ENCODE peak calls at places on chromosomes 16 and 17, in eight cellular contexts. One of them, this sample, is unnamed.

GRCh38 chr17:40554646-40555295 is 10.5 kb downstream of the CCR7 start:
- DNase-seq in fibroblast of mammary gland: no peak
- DNase-seq in A549: no peak
- DNase-seq in IMR-90: no peak
- DNase-seq in uterus: peak
- DNase-seq in tibial nerve: no peak
- DNase-seq in heart left ventricle: no peak
- DNase-seq in dorsolateral prefrontal cortex: no peak
- DNase-seq in this sample: no peak

GRCh38 chr16:87897563-87898505 is 28.5 kb upstream of the SLC7A5 start:
- DNase-seq in fibroblast of mammary gland: no peak
- DNase-seq in A549: no peak
- DNase-seq in IMR-90: no peak
- DNase-seq in uterus: no peak
- DNase-seq in tibial nerve: no peak
- DNase-seq in heart left ventricle: no peak
- DNase-seq in dorsolateral prefrontal cortex: no peak
- DNase-seq in this sample: no peak

GRCh38 chr17:69575346-69575761 is 160.9 kb downstream of the MAP2K6 start:
- DNase-seq in fibroblast of mammary gland: peak
- DNase-seq in A549: peak
- DNase-seq in IMR-90: peak
- DNase-seq in uterus: no peak
- DNase-seq in tibial nerve: no peak
- DNase-seq in heart left ventricle: no peak
- DNase-seq in dorsolateral prefrontal cortex: no peak
- DNase-seq in this sample: peak

GRCh38 chr17:14745122-14745521 is 444.2 kb downstream of the HS3ST3B1 start:
- DNase-seq in fibroblast of mammary gland: peak
- DNase-seq in A549: no peak
- DNase-seq in IMR-90: peak
- DNase-seq in uterus: no peak
- DNase-seq in tibial nerve: no peak
- DNase-seq in heart left ventricle: no peak
- DNase-seq in dorsolateral prefrontal cortex: no peak
- DNase-seq in this sample: peak

GRCh38 chr16:10343124-10343760 is 42.6 kb upstream of the ATF7IP2 start:
- DNase-seq in fibroblast of mammary gland: no peak
- DNase-seq in A549: peak
- DNase-seq in IMR-90: no peak
- DNase-seq in uterus: no peak
- DNase-seq in tibial nerve: no peak
- DNase-seq in heart left ventricle: no peak
- DNase-seq in dorsolateral prefrontal cortex: no peak
- DNase-seq in this sample: no peak

GRCh38 chr17:48575066-48575582 is 3.0 kb downstream of the HOXB4 start:
- DNase-seq in fibroblast of mammary gland: peak
- DNase-seq in A549: no peak
- DNase-seq in IMR-90: peak
- DNase-seq in uterus: no peak
- DNase-seq in tibial nerve: no peak
- DNase-seq in heart left ventricle: no peak
- DNase-seq in dorsolateral prefrontal cortex: no peak
- DNase-seq in this sample: no peak

GRCh38 chr16:79912592-79913310 is 312.2 kb upstream of the MAF start:
- DNase-seq in fibroblast of mammary gland: no peak
- DNase-seq in A549: no peak
- DNase-seq in IMR-90: no peak
- DNase-seq in uterus: no peak
- DNase-seq in tibial nerve: no peak
- DNase-seq in heart left ventricle: no peak
- DNase-seq in dorsolateral prefrontal cortex: no peak
- DNase-seq in this sample: no peak

GRCh38 chr17:81142301-81143199 is 22.8 kb upstream of the PVALEF start:
- DNase-seq in fibroblast of mammary gland: peak
- DNase-seq in A549: peak
- DNase-seq in IMR-90: peak
- DNase-seq in uterus: peak
- DNase-seq in tibial nerve: peak
- DNase-seq in heart left ventricle: peak
- DNase-seq in dorsolateral prefrontal cortex: peak
- DNase-seq in this sample: peak

GRCh38 chr17:31610301-31610910 is 218.9 kb downstream of the RAB11FIP4 start:
- DNase-seq in fibroblast of mammary gland: no peak
- DNase-seq in A549: no peak
- DNase-seq in IMR-90: no peak
- DNase-seq in uterus: no peak
- DNase-seq in tibial nerve: no peak
- DNase-seq in heart left ventricle: no peak
- DNase-seq in dorsolateral prefrontal cortex: no peak
- DNase-seq in this sample: no peak

GRCh38 chr17:59550703-59551102 is 14.7 kb upstream of the DHX40 start:
- DNase-seq in fibroblast of mammary gland: no peak
- DNase-seq in A549: no peak
- DNase-seq in IMR-90: no peak
- DNase-seq in uterus: no peak
- DNase-seq in tibial nerve: no peak
- DNase-seq in heart left ventricle: no peak
- DNase-seq in dorsolateral prefrontal cortex: no peak
- DNase-seq in this sample: no peak

GRCh38 chr17:11404431-11404830 is 163.4 kb downstream of the SHISA6 start:
- DNase-seq in fibroblast of mammary gland: no peak
- DNase-seq in A549: no peak
- DNase-seq in IMR-90: no peak
- DNase-seq in uterus: no peak
- DNase-seq in tibial nerve: no peak
- DNase-seq in heart left ventricle: no peak
- DNase-seq in dorsolateral prefrontal cortex: no peak
- DNase-seq in this sample: no peak

GRCh38 chr17:8994319-8994718 is 27.0 kb upstream of the NTN1 start:
- DNase-seq in fibroblast of mammary gland: peak
- DNase-seq in A549: peak
- DNase-seq in IMR-90: peak
- DNase-seq in uterus: peak
- DNase-seq in tibial nerve: peak
- DNase-seq in heart left ventricle: peak
- DNase-seq in dorsolateral prefrontal cortex: no peak
- DNase-seq in this sample: peak

GRCh38 chr17:45428050-45428953 is 4.4 kb downstream of the ARHGAP27 start:
- DNase-seq in fibroblast of mammary gland: peak
- DNase-seq in A549: peak
- DNase-seq in IMR-90: peak
- DNase-seq in uterus: peak
- DNase-seq in tibial nerve: peak
- DNase-seq in heart left ventricle: peak
- DNase-seq in dorsolateral prefrontal cortex: peak
- DNase-seq in this sample: peak

GRCh38 chr16:27426423-27427408 is 24.7 kb downstream of the IL21R start:
- DNase-seq in fibroblast of mammary gland: peak
- DNase-seq in A549: peak
- DNase-seq in IMR-90: peak
- DNase-seq in uterus: no peak
- DNase-seq in tibial nerve: peak
- DNase-seq in heart left ventricle: no peak
- DNase-seq in dorsolateral prefrontal cortex: peak
- DNase-seq in this sample: peak

GRCh38 chr16:30526137-30526822 is at the start of gene ZNF768:
- DNase-seq in fibroblast of mammary gland: peak
- DNase-seq in A549: peak
- DNase-seq in IMR-90: no peak
- DNase-seq in uterus: peak
- DNase-seq in tibial nerve: no peak
- DNase-seq in heart left ventricle: no peak
- DNase-seq in dorsolateral prefrontal cortex: no peak
- DNase-seq in this sample: peak

GRCh38 chr17:82940226-82941020 is 100.6 kb upstream of the ZNF750 start:
- DNase-seq in fibroblast of mammary gland: no peak
- DNase-seq in A549: no peak
- DNase-seq in IMR-90: no peak
- DNase-seq in uterus: peak
- DNase-seq in tibial nerve: no peak
- DNase-seq in heart left ventricle: no peak
- DNase-seq in dorsolateral prefrontal cortex: peak
- DNase-seq in this sample: no peak

GRCh38 chr17:30982855-30983254 is 12.0 kb downstream of the RNF135 start:
- DNase-seq in fibroblast of mammary gland: no peak
- DNase-seq in A549: no peak
- DNase-seq in IMR-90: no peak
- DNase-seq in uterus: no peak
- DNase-seq in tibial nerve: no peak
- DNase-seq in heart left ventricle: no peak
- DNase-seq in dorsolateral prefrontal cortex: no peak
- DNase-seq in this sample: no peak

GRCh38 chr17:41734139-41734948 is at the start of gene HAP1:
- DNase-seq in fibroblast of mammary gland: no peak
- DNase-seq in A549: peak
- DNase-seq in IMR-90: peak
- DNase-seq in uterus: peak
- DNase-seq in tibial nerve: no peak
- DNase-seq in heart left ventricle: no peak
- DNase-seq in dorsolateral prefrontal cortex: peak
- DNase-seq in this sample: peak

GRCh38 chr17:61402978-61403845 is 3.6 kb downstream of the TBX2 start:
- DNase-seq in fibroblast of mammary gland: no peak
- DNase-seq in A549: no peak
- DNase-seq in IMR-90: peak
- DNase-seq in uterus: no peak
- DNase-seq in tibial nerve: no peak
- DNase-seq in heart left ventricle: no peak
- DNase-seq in dorsolateral prefrontal cortex: no peak
- DNase-seq in this sample: no peak

GRCh38 chr16:84308120-84308519 is 13.4 kb downstream of the WFDC1 start:
- DNase-seq in fibroblast of mammary gland: peak
- DNase-seq in A549: peak
- DNase-seq in IMR-90: peak
- DNase-seq in uterus: peak
- DNase-seq in tibial nerve: no peak
- DNase-seq in heart left ventricle: peak
- DNase-seq in dorsolateral prefrontal cortex: no peak
- DNase-seq in this sample: peak

GRCh38 chr16:68387301-68387700 is 61.0 kb downstream of the SMPD3 start:
- DNase-seq in fibroblast of mammary gland: no peak
- DNase-seq in A549: no peak
- DNase-seq in IMR-90: no peak
- DNase-seq in uterus: no peak
- DNase-seq in tibial nerve: no peak
- DNase-seq in heart left ventricle: no peak
- DNase-seq in dorsolateral prefrontal cortex: no peak
- DNase-seq in this sample: no peak

GRCh38 chr16:67199011-67199807 is at the start of gene ELMO3:
- DNase-seq in fibroblast of mammary gland: no peak
- DNase-seq in A549: no peak
- DNase-seq in IMR-90: no peak
- DNase-seq in uterus: no peak
- DNase-seq in tibial nerve: no peak
- DNase-seq in heart left ventricle: no peak
- DNase-seq in dorsolateral prefrontal cortex: no peak
- DNase-seq in this sample: no peak

GRCh38 chr16:27429330-27429871 is 27.4 kb downstream of the IL21R start:
- DNase-seq in fibroblast of mammary gland: no peak
- DNase-seq in A549: no peak
- DNase-seq in IMR-90: no peak
- DNase-seq in uterus: no peak
- DNase-seq in tibial nerve: no peak
- DNase-seq in heart left ventricle: no peak
- DNase-seq in dorsolateral prefrontal cortex: no peak
- DNase-seq in this sample: no peak

GRCh38 chr16:318628-319027 is 33.9 kb downstream of the AXIN1 start:
- DNase-seq in fibroblast of mammary gland: no peak
- DNase-seq in A549: peak
- DNase-seq in IMR-90: no peak
- DNase-seq in uterus: no peak
- DNase-seq in tibial nerve: no peak
- DNase-seq in heart left ventricle: no peak
- DNase-seq in dorsolateral prefrontal cortex: no peak
- DNase-seq in this sample: no peak
- TF ChIP-seq CTCF in fibroblast of mammary gland: no peak
- TF ChIP-seq CTCF in A549: no peak
- TF ChIP-seq CTCF in IMR-90: no peak
- TF ChIP-seq CTCF in uterus: no peak
- TF ChIP-seq CTCF in tibial nerve: no peak
- TF ChIP-seq CTCF in heart left ventricle: no peak
- TF ChIP-seq CTCF in dorsolateral prefrontal cortex: no peak
- TF ChIP-seq CTCF in this sample: no peak

DNA sequence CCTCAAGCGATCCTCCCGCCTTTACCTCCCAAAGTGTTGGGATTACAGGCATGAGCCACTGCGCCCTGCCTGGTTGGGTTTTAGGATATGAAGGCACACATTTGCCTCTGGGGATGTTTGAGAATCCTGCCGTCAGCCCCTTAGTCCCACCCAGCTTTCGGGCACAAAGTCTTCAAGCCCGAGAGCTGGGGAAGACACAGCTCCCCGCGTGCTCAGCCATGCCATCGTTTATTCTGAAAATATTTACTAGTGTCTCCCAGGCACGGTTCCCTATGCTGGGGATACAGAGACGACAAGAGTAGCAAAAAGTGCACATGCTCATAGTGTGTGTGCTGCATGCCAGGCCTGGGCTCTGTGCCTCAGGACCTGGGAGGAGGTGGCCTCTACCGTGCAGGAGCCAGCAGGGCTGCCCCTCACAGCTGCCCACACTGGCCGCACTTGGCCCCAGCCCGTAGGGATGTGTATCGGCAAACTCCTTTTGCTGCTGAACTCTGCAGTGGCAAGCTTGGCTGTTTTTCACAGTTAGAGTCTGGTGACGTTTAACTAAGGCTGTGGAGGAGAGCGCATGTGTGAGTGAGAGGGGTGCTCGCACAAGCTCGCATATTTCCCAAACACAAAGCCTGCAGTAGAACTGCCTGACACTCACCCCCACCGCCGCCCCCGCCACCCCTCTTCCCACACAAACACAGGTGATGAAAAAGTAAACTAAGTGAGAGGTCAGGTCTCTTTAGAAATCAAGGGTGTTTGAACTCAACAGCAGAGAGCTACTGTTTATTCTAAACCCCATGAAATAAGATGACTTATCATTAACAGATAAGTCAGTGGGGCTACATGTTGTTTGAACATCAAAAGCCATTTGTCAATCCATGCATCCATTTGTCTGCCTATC is 266.4 kb downstream of the MRTFB start:
- DNase-seq in fibroblast of mammary gland: peak
- DNase-seq in A549: no peak
- DNase-seq in IMR-90: peak
- DNase-seq in uterus: no peak
- DNase-seq in tibial nerve: no peak
- DNase-seq in heart left ventricle: no peak
- DNase-seq in dorsolateral prefrontal cortex: no peak
- DNase-seq in this sample: peak
- H3K4me3 ChIP-seq in fibroblast of mammary gland: no peak
- H3K4me3 ChIP-seq in A549: no peak
- H3K4me3 ChIP-seq in IMR-90: no peak
- H3K4me3 ChIP-seq in uterus: no peak
- H3K4me3 ChIP-seq in tibial nerve: no peak
- H3K4me3 ChIP-seq in heart left ventricle: no peak
- H3K4me3 ChIP-seq in dorsolateral prefrontal cortex: no peak
- H3K4me3 ChIP-seq in this sample: no peak

GRCh38 chr17:76714822-76715461 is 4.2 kb upstream of the MXRA7 start:
- DNase-seq in fibroblast of mammary gland: no peak
- DNase-seq in A549: peak
- DNase-seq in IMR-90: peak
- DNase-seq in uterus: peak
- DNase-seq in tibial nerve: peak
- DNase-seq in heart left ventricle: peak
- DNase-seq in dorsolateral prefrontal cortex: no peak
- DNase-seq in this sample: peak
- TF ChIP-seq CTCF in fibroblast of mammary gland: peak
- TF ChIP-seq CTCF in A549: peak
- TF ChIP-seq CTCF in IMR-90: peak
- TF ChIP-seq CTCF in uterus: peak
- TF ChIP-seq CTCF in tibial nerve: peak
- TF ChIP-seq CTCF in heart left ventricle: peak
- TF ChIP-seq CTCF in dorsolateral prefrontal cortex: peak
- TF ChIP-seq CTCF in this sample: peak

GRCh38 chr17:66964083-66964771 is at the start of gene CACNG4:
- DNase-seq in fibroblast of mammary gland: no peak
- DNase-seq in A549: no peak
- DNase-seq in IMR-90: no peak
- DNase-seq in uterus: no peak
- DNase-seq in tibial nerve: no peak
- DNase-seq in heart left ventricle: no peak
- DNase-seq in dorsolateral prefrontal cortex: no peak
- DNase-seq in this sample: no peak
- H3K4me3 ChIP-seq in fibroblast of mammary gland: no peak
- H3K4me3 ChIP-seq in A549: peak
- H3K4me3 ChIP-seq in IMR-90: peak
- H3K4me3 ChIP-seq in uterus: peak
- H3K4me3 ChIP-seq in tibial nerve: peak
- H3K4me3 ChIP-seq in heart left ventricle: peak
- H3K4me3 ChIP-seq in dorsolateral prefrontal cortex: peak
- H3K4me3 ChIP-seq in this sample: peak

This sample was measured in fibroblast of pulmonary artery.